ENCODE peak calls at places on chromosome 10, in seven cellular contexts. One of them, this sample, is unnamed.

GRCh38 chr10:129993621-129994020 is 29.5 kb upstream of the EBF3 start:
- DNase-seq in prostate gland: no peak
- DNase-seq in endothelial cell of umbilical vein: no peak
- DNase-seq in transverse colon: no peak
- DNase-seq in NB4: no peak
- DNase-seq in body of pancreas: no peak
- DNase-seq in GM12891: no peak
- DNase-seq in this sample: no peak

GRCh38 chr10:112140110-112140755 is 43.3 kb downstream of the GPAM start:
- DNase-seq in prostate gland: peak
- DNase-seq in endothelial cell of umbilical vein: peak
- DNase-seq in transverse colon: peak
- DNase-seq in NB4: peak
- DNase-seq in body of pancreas: peak
- DNase-seq in GM12891: peak
- DNase-seq in this sample: peak

GRCh38 chr10:47156873-47157272 is 143.1 kb upstream of the GDF10 start:
- DNase-seq in prostate gland: no peak
- DNase-seq in endothelial cell of umbilical vein: no peak
- DNase-seq in transverse colon: no peak
- DNase-seq in NB4: no peak
- DNase-seq in body of pancreas: no peak
- DNase-seq in GM12891: no peak
- DNase-seq in this sample: no peak

GRCh38 chr10:61390841-61391240 is 62.3 kb downstream of the TMEM26 start:
- DNase-seq in prostate gland: no peak
- DNase-seq in endothelial cell of umbilical vein: no peak
- DNase-seq in transverse colon: no peak
- DNase-seq in NB4: no peak
- DNase-seq in body of pancreas: no peak
- DNase-seq in GM12891: no peak
- DNase-seq in this sample: no peak

GRCh38 chr10:43202657-43203490 is 64.0 kb downstream of the RASGEF1A start:
- DNase-seq in prostate gland: no peak
- DNase-seq in endothelial cell of umbilical vein: no peak
- DNase-seq in transverse colon: peak
- DNase-seq in NB4: no peak
- DNase-seq in body of pancreas: peak
- DNase-seq in GM12891: peak
- DNase-seq in this sample: peak

GRCh38 chr10:111023060-111023459 is 53.8 kb upstream of the ADRA2A start:
- DNase-seq in prostate gland: no peak
- DNase-seq in endothelial cell of umbilical vein: no peak
- DNase-seq in transverse colon: no peak
- DNase-seq in NB4: no peak
- DNase-seq in body of pancreas: no peak
- DNase-seq in GM12891: no peak
- DNase-seq in this sample: no peak

GRCh38 chr10:124997246-124997790 is 55.4 kb downstream of the ZRANB1 start:
- DNase-seq in prostate gland: no peak
- DNase-seq in endothelial cell of umbilical vein: no peak
- DNase-seq in transverse colon: peak
- DNase-seq in NB4: no peak
- DNase-seq in body of pancreas: no peak
- DNase-seq in GM12891: peak
- DNase-seq in this sample: no peak

GRCh38 chr10:1036341-1036791 is 10.7 kb upstream of the IDI2 start:
- DNase-seq in prostate gland: no peak
- DNase-seq in endothelial cell of umbilical vein: no peak
- DNase-seq in transverse colon: no peak
- DNase-seq in NB4: no peak
- DNase-seq in body of pancreas: no peak
- DNase-seq in GM12891: no peak
- DNase-seq in this sample: no peak

GRCh38 chr10:128624656-128625530 is 498.7 kb upstream of the MKI67 start:
- DNase-seq in prostate gland: no peak
- DNase-seq in endothelial cell of umbilical vein: no peak
- DNase-seq in transverse colon: no peak
- DNase-seq in NB4: no peak
- DNase-seq in body of pancreas: no peak
- DNase-seq in GM12891: no peak
- DNase-seq in this sample: no peak

GRCh38 chr10:34181545-34182300 is 633.4 kb downstream of the PARD3 start:
- DNase-seq in prostate gland: no peak
- DNase-seq in endothelial cell of umbilical vein: peak
- DNase-seq in transverse colon: no peak
- DNase-seq in NB4: no peak
- DNase-seq in body of pancreas: no peak
- DNase-seq in GM12891: no peak
- DNase-seq in this sample: no peak

GRCh38 chr10:132961-133898 is 2.0 kb upstream of the ZMYND11 start:
- DNase-seq in prostate gland: no peak
- DNase-seq in endothelial cell of umbilical vein: peak
- DNase-seq in transverse colon: no peak
- DNase-seq in NB4: peak
- DNase-seq in body of pancreas: no peak
- DNase-seq in GM12891: no peak
- DNase-seq in this sample: no peak

GRCh38 chr10:93806882-93807281 is 49.1 kb downstream of the LGI1 start:
- DNase-seq in prostate gland: no peak
- DNase-seq in endothelial cell of umbilical vein: no peak
- DNase-seq in transverse colon: no peak
- DNase-seq in NB4: no peak
- DNase-seq in body of pancreas: no peak
- DNase-seq in GM12891: no peak
- DNase-seq in this sample: no peak

GRCh38 chr10:71204746-71205145 is 7.6 kb upstream of the UNC5B start:
- DNase-seq in prostate gland: no peak
- DNase-seq in endothelial cell of umbilical vein: no peak
- DNase-seq in transverse colon: no peak
- DNase-seq in NB4: no peak
- DNase-seq in body of pancreas: no peak
- DNase-seq in GM12891: no peak
- DNase-seq in this sample: no peak

GRCh38 chr10:25441270-25441669 is 266.5 kb downstream of the GPR158 start:
- DNase-seq in prostate gland: no peak
- DNase-seq in endothelial cell of umbilical vein: no peak
- DNase-seq in transverse colon: no peak
- DNase-seq in NB4: no peak
- DNase-seq in body of pancreas: no peak
- DNase-seq in GM12891: no peak
- DNase-seq in this sample: no peak
- TF ChIP-seq POLR2A in prostate gland: no peak
- TF ChIP-seq POLR2A in endothelial cell of umbilical vein: no peak
- TF ChIP-seq POLR2A in transverse colon: no peak
- TF ChIP-seq POLR2A in NB4: no peak
- TF ChIP-seq POLR2A in body of pancreas: no peak
- TF ChIP-seq POLR2A in GM12891: no peak
- TF ChIP-seq POLR2A in this sample: no peak

GRCh38 chr10:100370561-100370975 is 23.5 kb downstream of the SCD start:
- DNase-seq in prostate gland: peak
- DNase-seq in endothelial cell of umbilical vein: no peak
- DNase-seq in transverse colon: peak
- DNase-seq in NB4: peak
- DNase-seq in body of pancreas: peak
- DNase-seq in GM12891: no peak
- DNase-seq in this sample: peak

GRCh38 chr10:100374137-100374655 is 27.2 kb downstream of the SCD start:
- DNase-seq in prostate gland: no peak
- DNase-seq in endothelial cell of umbilical vein: no peak
- DNase-seq in transverse colon: no peak
- DNase-seq in NB4: no peak
- DNase-seq in body of pancreas: no peak
- DNase-seq in GM12891: no peak
- DNase-seq in this sample: no peak

GRCh38 chr10:100372415-100373297 is 25.6 kb downstream of the SCD start:
- DNase-seq in prostate gland: no peak
- DNase-seq in endothelial cell of umbilical vein: no peak
- DNase-seq in transverse colon: no peak
- DNase-seq in NB4: no peak
- DNase-seq in body of pancreas: no peak
- DNase-seq in GM12891: no peak
- DNase-seq in this sample: no peak

GRCh38 chr10:100370976-100371706 is 24.1 kb downstream of the SCD start:
- DNase-seq in prostate gland: peak
- DNase-seq in endothelial cell of umbilical vein: peak
- DNase-seq in transverse colon: peak
- DNase-seq in NB4: peak
- DNase-seq in body of pancreas: peak
- DNase-seq in GM12891: no peak
- DNase-seq in this sample: peak

DNA sequence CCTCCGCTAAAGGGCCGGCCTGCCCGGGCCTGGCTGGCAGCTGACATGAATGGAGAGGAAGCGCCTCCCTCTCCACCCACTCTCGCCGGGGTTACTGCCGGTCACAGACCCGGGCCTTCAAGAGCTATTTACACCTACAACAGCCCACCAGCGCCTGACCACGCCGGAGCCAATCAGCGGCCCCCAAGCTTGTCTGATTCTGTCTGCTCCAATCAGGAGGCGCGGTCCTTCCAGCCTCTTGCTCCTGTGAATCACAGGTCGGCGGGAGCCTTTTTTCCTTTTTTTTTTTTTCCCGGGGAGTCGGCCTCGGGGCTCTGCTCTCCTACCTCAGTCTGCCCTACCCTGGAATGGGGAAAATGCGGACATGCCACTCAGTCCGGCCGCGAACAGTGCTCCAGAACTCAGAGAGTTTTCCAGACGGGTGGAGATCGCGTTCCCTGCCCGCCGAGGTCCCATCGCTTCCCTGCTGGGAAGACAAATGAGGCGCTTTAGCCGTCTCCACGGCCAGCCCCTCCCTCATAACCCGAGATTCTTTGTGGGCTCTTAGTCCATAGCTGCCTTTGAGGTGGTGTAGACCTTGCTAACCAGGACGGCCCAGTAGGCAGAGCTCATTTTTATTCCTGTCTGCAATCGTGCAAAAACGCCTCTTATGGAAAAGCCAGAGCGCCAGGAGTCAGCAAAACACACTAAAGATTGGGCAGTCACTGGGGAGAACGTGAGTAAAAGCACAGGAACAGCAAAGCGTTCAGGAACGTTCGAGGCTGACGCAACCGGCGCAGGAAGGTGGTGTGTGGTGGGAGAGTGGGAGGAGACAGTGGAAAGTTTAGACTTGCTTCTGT is 26.5 kb downstream of the SCD start:
- DNase-seq in prostate gland: peak
- DNase-seq in endothelial cell of umbilical vein: peak
- DNase-seq in transverse colon: peak
- DNase-seq in NB4: peak
- DNase-seq in body of pancreas: peak
- DNase-seq in GM12891: peak
- DNase-seq in this sample: peak
- TF ChIP-seq POLR2A in prostate gland: peak
- TF ChIP-seq POLR2A in endothelial cell of umbilical vein: peak
- TF ChIP-seq POLR2A in transverse colon: peak
- TF ChIP-seq POLR2A in NB4: peak
- TF ChIP-seq POLR2A in body of pancreas: no peak
- TF ChIP-seq POLR2A in GM12891: peak
- TF ChIP-seq POLR2A in this sample: peak

GRCh38 chr10:79070611-79071534 is 2.1 kb downstream of the ZMIZ1 start:
- DNase-seq in prostate gland: peak
- DNase-seq in endothelial cell of umbilical vein: peak
- DNase-seq in transverse colon: peak
- DNase-seq in NB4: peak
- DNase-seq in body of pancreas: peak
- DNase-seq in GM12891: no peak
- DNase-seq in this sample: peak
- TF ChIP-seq POLR2A in prostate gland: peak
- TF ChIP-seq POLR2A in endothelial cell of umbilical vein: peak
- TF ChIP-seq POLR2A in transverse colon: peak
- TF ChIP-seq POLR2A in NB4: no peak
- TF ChIP-seq POLR2A in body of pancreas: peak
- TF ChIP-seq POLR2A in GM12891: no peak
- TF ChIP-seq POLR2A in this sample: peak

GRCh38 chr10:77350711-77351119 is 286.9 kb downstream of the KCNMA1 start:
- DNase-seq in prostate gland: no peak
- DNase-seq in endothelial cell of umbilical vein: peak
- DNase-seq in transverse colon: no peak
- DNase-seq in NB4: peak
- DNase-seq in body of pancreas: no peak
- DNase-seq in GM12891: no peak
- DNase-seq in this sample: peak
- TF ChIP-seq POLR2A in prostate gland: no peak
- TF ChIP-seq POLR2A in endothelial cell of umbilical vein: no peak
- TF ChIP-seq POLR2A in transverse colon: no peak
- TF ChIP-seq POLR2A in NB4: no peak
- TF ChIP-seq POLR2A in body of pancreas: no peak
- TF ChIP-seq POLR2A in GM12891: no peak
- TF ChIP-seq POLR2A in this sample: no peak

GRCh38 chr10:133009218-133009954 is 67.0 kb upstream of the CFAP46 start:
- DNase-seq in prostate gland: no peak
- DNase-seq in endothelial cell of umbilical vein: no peak
- DNase-seq in transverse colon: peak
- DNase-seq in NB4: no peak
- DNase-seq in body of pancreas: peak
- DNase-seq in GM12891: no peak
- DNase-seq in this sample: peak
- TF ChIP-seq POLR2A in prostate gland: no peak
- TF ChIP-seq POLR2A in endothelial cell of umbilical vein: no peak
- TF ChIP-seq POLR2A in transverse colon: peak
- TF ChIP-seq POLR2A in NB4: no peak
- TF ChIP-seq POLR2A in body of pancreas: no peak
- TF ChIP-seq POLR2A in GM12891: no peak
- TF ChIP-seq POLR2A in this sample: no peak